ENCODE peak calls at places on chromosomes 12 and 14, in seven cellular contexts. W is NCI-H446 treated with DMSO at 0.1 percent for 48 hours; G is hepatic stellate cell; B is sciatic nerve; U is stimulated activated CD4-positive, alpha-beta T cell treated with anti-CD3 and anti-CD28 coated beads, Interleukin-1b, Interleukin-23, amount 100 ng/mL, for 1 hour; T is T-helper 2 cell; R is CD8-positive, alpha-beta memory T cell. Q is an unnamed sample.

GRCh38 chr12:602700-603068 is 60.6 kb downstream of the NINJ2 start:
- DNase-seq in W (no peak), U (no peak), T (no peak), G (no peak), B (no peak), R (no peak), Q (no peak)

GRCh38 chr14:36659822-36660735 is 1.6 kb upstream of the PAX9 start:
- DNase-seq in U (no peak), B (no peak), R (no peak), W (no peak), G (no peak), T (no peak), Q (no peak)

GRCh38 chr12:123445388-123446344 is 9.2 kb upstream of the RILPL2 start:
- DNase-seq in B (no peak), U (no peak), G (peak), T (no peak), W (no peak), R (no peak), Q (peak)

GRCh38 chr14:72594099-72594901 is 299.6 kb downstream of the DPF3 start:
- DNase-seq in B (no peak), W (no peak), U (no peak), G (no peak), R (no peak), T (no peak), Q (no peak)

GRCh38 chr14:79093542-79093941 is 923.4 kb downstream of the NRXN3 start:
- DNase-seq in T (no peak), G (no peak), U (no peak), W (no peak), B (no peak), R (no peak), Q (no peak)

GRCh38 chr12:78101946-78102635 is 271.4 kb downstream of the NAV3 start:
- DNase-seq in B (no peak), R (no peak), T (no peak), G (no peak), W (no peak), U (no peak), Q (no peak)

GRCh38 chr12:127381043-127381668 is 885.8 kb upstream of the TMEM132C start:
- DNase-seq in R (no peak), G (peak), T (no peak), B (no peak), W (no peak), U (no peak), Q (peak)

GRCh38 chr14:105968291-105968690 is 441.9 kb downstream of the TMEM121 start:
- DNase-seq in R (no peak), B (no peak), T (no peak), W (no peak), G (no peak), U (no peak), Q (no peak)

GRCh38 chr14:80576401-80576800 is 365.1 kb upstream of the DIO2 start:
- DNase-seq in G (no peak), R (no peak), T (no peak), W (no peak), U (no peak), B (no peak), Q (no peak)

GRCh38 chr12:57181561-57182155 is 34.2 kb upstream of the LRP1-AS start:
- DNase-seq in G (no peak), U (no peak), R (no peak), B (no peak), W (no peak), T (no peak), Q (no peak)

GRCh38 chr12:123105427-123105826 is 45.5 kb downstream of the PITPNM2 start:
- DNase-seq in G (no peak), U (no peak), T (no peak), W (no peak), R (no peak), B (no peak), Q (no peak)

GRCh38 chr12:62647586-62647985 is 181.0 kb downstream of the MON2 start:
- DNase-seq in G (no peak), U (no peak), T (no peak), R (no peak), W (no peak), B (peak), Q (peak)

GRCh38 chr12:119804011-119804641 is 73.0 kb downstream of the CIT start:
- DNase-seq in W (peak), U (no peak), R (no peak), G (peak), T (no peak), B (peak), Q (peak)

GRCh38 chr12:39372929-39373328 is 70.0 kb downstream of the KIF21A start:
- DNase-seq in B (no peak), R (no peak), T (no peak), G (no peak), U (no peak), W (no peak), Q (no peak)

GRCh38 chr14:23296012-23296777 is 6.5 kb downstream of the PPP1R3E start:
- DNase-seq in G (no peak), B (no peak), W (no peak), T (no peak), R (no peak), U (no peak), Q (no peak)

GRCh38 chr12:78359530-78359929 is 505.0 kb upstream of the SYT1 start:
- DNase-seq in U (no peak), G (no peak), R (no peak), W (no peak), B (no peak), T (no peak), Q (no peak)

GRCh38 chr12:46224401-46224800 is 44.4 kb downstream of the SLC38A1 start:
- DNase-seq in W (peak), T (no peak), B (peak), U (no peak), G (no peak), R (no peak), Q (peak)

GRCh38 chr14:101179691-101180211 is 276.2 kb upstream of the RTL1 start:
- DNase-seq in R (no peak), T (no peak), U (no peak), G (no peak), W (no peak), B (no peak), Q (no peak)

GRCh38 chr14:100790785-100791667 is 34.9 kb upstream of the MEG3 start:
- DNase-seq in U (no peak), B (no peak), T (no peak), R (no peak), W (no peak), G (no peak), Q (no peak)